ENCODE peak calls at places on chromosomes 5 and 9, in seven cellular contexts. X is breast epithelium, L is adrenal gland, B is tibial nerve, C is AG09309, S is AG04450, F is retinal pigment epithelial cell. U is an unnamed sample.

GRCh38 chr5:165527577-165527976 is 2022.2 kb downstream of the MAT2B start:
- DNase-seq in F (no peak), L (no peak), X (no peak), S (no peak), C (no peak), B (no peak), U (no peak)

GRCh38 chr5:137666109-137666850 is 69.6 kb downstream of the KLHL3 start:
- DNase-seq in C (peak), S (no peak), F (no peak), B (no peak), X (no peak), L (peak), U (no peak)

GRCh38 chr5:96200611-96201010 is 232.4 kb downstream of the PCSK1 start:
- DNase-seq in X (no peak), L (no peak), C (no peak), B (no peak), F (no peak), S (no peak), U (no peak)

GRCh38 chr9:109181284-109181683 is 14.2 kb upstream of the FRRS1L start:
- DNase-seq in L (no peak), B (no peak), X (no peak), S (no peak), F (no peak), C (no peak), U (no peak)

GRCh38 chr5:127564002-127564769 is 46.7 kb downstream of the PRRC1 start:
- DNase-seq in X (no peak), F (peak), L (peak), C (peak), S (peak), B (no peak), U (no peak)

GRCh38 chr9:16154570-16155078 is 601.8 kb downstream of the CCDC171 start:
- DNase-seq in C (no peak), F (no peak), L (no peak), X (no peak), S (no peak), B (no peak), U (no peak)

GRCh38 chr9:35972093-35972492 is 14.1 kb upstream of the OR2S2 start:
- DNase-seq in C (no peak), F (no peak), S (no peak), B (no peak), X (no peak), L (no peak), U (no peak)

GRCh38 chr9:130820135-130820738 is 14.8 kb upstream of the ABL1 start:
- DNase-seq in X (no peak), B (no peak), S (no peak), F (no peak), C (no peak), L (no peak), U (no peak)

GRCh38 chr5:43608406-43608805 is 5.4 kb downstream of the NNT start:
- DNase-seq in B (no peak), S (no peak), X (no peak), F (no peak), L (no peak), C (no peak), U (no peak)

GRCh38 chr9:107638922-107639321 is 149.4 kb upstream of the KLF4 start:
- DNase-seq in F (no peak), X (no peak), L (peak), B (peak), S (no peak), C (peak), U (peak)

GRCh38 chr5:151156732-151157402 is 712 bp downstream of the ANXA6 start:
- DNase-seq in B (no peak), S (no peak), F (no peak), L (peak), C (no peak), X (no peak), U (no peak)

GRCh38 chr5:115709585-115709984 is 83.7 kb upstream of the TMED7 start:
- DNase-seq in L (no peak), B (no peak), C (no peak), X (no peak), S (no peak), F (no peak), U (no peak)

GRCh38 chr5:16812911-16813310 is 123.2 kb downstream of the MYO10 start:
- DNase-seq in L (no peak), B (no peak), F (no peak), C (no peak), X (peak), S (no peak), U (no peak)

GRCh38 chr9:134652291-134653225 is 11.0 kb downstream of the COL5A1 start:
- DNase-seq in F (no peak), B (no peak), C (no peak), S (no peak), X (no peak), L (no peak), U (no peak)

GRCh38 chr5:66850354-66851075 is 254.3 kb downstream of the MAST4 start:
- DNase-seq in L (no peak), C (peak), B (no peak), X (no peak), F (no peak), S (no peak), U (no peak)

GRCh38 chr9:127783111-127783621 is 2.7 kb upstream of the CDK9 start:
- DNase-seq in C (no peak), B (no peak), X (no peak), L (no peak), F (no peak), S (no peak), U (no peak)

GRCh38 chr5:169895876-169896275 is 84.4 kb downstream of the INSYN2B start:
- DNase-seq in S (no peak), L (peak), C (no peak), F (no peak), B (no peak), X (no peak), U (no peak)

GRCh38 chr5:42767491-42768105 is 11.0 kb downstream of the CCDC152 start:
- DNase-seq in C (no peak), B (no peak), S (no peak), F (no peak), X (no peak), L (no peak), U (no peak)

GRCh38 chr9:114423181-114423580 is 35.4 kb upstream of the AKNA start:
- DNase-seq in L (no peak), X (no peak), C (no peak), S (no peak), B (no peak), F (no peak), U (no peak)

GRCh38 chr9:38000332-38000731 is 68.7 kb downstream of the SHB start:
- DNase-seq in X (no peak), L (no peak), F (no peak), C (no peak), B (no peak), S (no peak), U (no peak)

GRCh38 chr5:171813813-171814212 is 28.2 kb downstream of the SMIM23 start:
- DNase-seq in S (no peak), L (no peak), B (no peak), X (no peak), C (no peak), F (no peak), U (no peak)

GRCh38 chr9:105994970-105995369 is 300.6 kb downstream of the TMEM38B start:
- DNase-seq in L (no peak), F (no peak), C (no peak), B (no peak), S (no peak), X (no peak), U (no peak)

GRCh38 chr5:115419794-115420585 is 123.5 kb upstream of the CCDC112 start:
- DNase-seq in S (peak), C (peak), L (no peak), F (peak), X (no peak), B (no peak), U (no peak)

GRCh38 chr5:38742821-38743220 is 103.0 kb upstream of the OSMR start:
- DNase-seq in C (no peak), B (no peak), S (no peak), F (no peak), L (no peak), X (no peak), U (no peak)

GRCh38 chr5:132498152-132498551 is 7.6 kb upstream of the IRF1 start:
- DNase-seq in F (no peak), C (no peak), X (no peak), L (peak), B (no peak), S (no peak), U (peak)
- H3K4me3 ChIP-seq in F (no peak), C (no peak), X (no peak), L (no peak), B (no peak), S (peak), U (no peak)

GRCh38 chr9:94553029-94553938 is 1.6 kb upstream of the PCAT7 start:
- DNase-seq in C (no peak), S (no peak), L (no peak), B (no peak), F (no peak), X (no peak), U (no peak)

GRCh38 chr9:94554439-94555331 is at the start of gene PCAT7:
- DNase-seq in L (peak), S (no peak), C (no peak), B (no peak), X (peak), F (no peak), U (no peak)

DNA sequence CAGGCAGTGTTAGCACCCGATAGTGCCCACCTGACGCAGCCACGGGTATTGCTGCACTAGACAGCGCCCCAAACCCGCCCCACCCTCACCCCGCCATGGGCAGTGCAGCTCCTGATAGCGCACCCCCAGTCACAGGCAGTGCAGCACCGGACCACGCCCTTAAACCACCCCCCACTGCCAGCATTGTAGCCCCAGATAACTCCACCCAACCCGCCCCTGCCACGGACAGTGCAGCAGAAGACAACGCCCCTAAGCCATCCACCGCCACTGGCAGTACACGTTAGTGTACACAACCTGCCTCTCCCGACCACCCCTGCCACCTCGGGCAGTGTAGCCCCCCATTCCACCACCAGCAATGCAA is 825 bp upstream of the PCAT7 start:
- DNase-seq in C (no peak), F (no peak), X (no peak), L (no peak), S (no peak), B (no peak), U (no peak)
- H3K4me3 ChIP-seq in C (no peak), F (no peak), X (peak), L (no peak), S (no peak), B (no peak), U (no peak)

GRCh38 chr9:122900791-122901190 is 4.4 kb downstream of the RC3H2 start:
- DNase-seq in B (no peak), F (no peak), X (no peak), L (no peak), S (no peak), C (no peak), U (no peak)
- H3K4me3 ChIP-seq in B (no peak), F (no peak), X (no peak), L (no peak), S (peak), C (no peak), U (peak)

GRCh38 chr5:179796877-179797608 is 3.3 kb downstream of the LTC4S start:
- DNase-seq in F (no peak), B (no peak), C (no peak), S (no peak), X (no peak), L (no peak), U (no peak)
- H3K4me3 ChIP-seq in F (peak), B (peak), C (peak), S (no peak), X (peak), L (no peak), U (peak)

DNA sequence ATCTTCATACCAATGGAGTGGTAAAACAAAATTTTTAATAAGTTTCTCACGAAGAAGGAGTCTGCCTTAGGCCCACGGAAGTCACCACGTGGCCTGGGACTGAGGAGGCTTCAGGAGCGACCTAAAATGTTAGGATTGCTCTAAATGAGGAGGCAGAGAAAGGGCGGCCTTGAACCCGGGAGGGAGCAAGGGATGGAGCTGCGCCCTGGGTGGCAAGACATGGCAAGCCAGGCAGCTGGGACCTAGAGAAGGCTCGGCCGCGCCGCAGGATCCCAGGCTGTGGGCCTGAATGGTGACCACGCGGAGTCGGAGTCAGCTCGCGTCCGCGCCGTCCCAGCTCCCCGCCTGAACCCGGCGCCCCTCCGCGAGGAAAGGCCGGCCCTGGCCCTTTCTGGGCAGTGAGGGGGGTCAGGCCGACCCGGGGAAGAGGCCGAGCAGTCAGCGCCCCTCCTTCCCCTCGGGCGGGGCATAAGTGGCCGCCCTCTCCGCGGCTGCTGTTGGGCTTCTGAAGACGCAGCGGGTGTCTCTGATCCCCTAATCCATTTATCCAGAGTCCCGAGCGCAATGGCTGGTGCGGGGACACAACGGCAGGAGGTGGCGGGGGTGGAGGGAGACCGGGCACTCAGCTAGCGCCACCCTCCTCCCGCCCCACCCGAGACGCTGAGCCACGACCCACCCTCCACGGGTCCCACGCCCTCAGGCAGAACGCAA is 10.6 kb downstream of the IRX1 start:
- DNase-seq in L (no peak), S (no peak), F (no peak), B (no peak), X (no peak), C (no peak), U (no peak)
- H3K4me3 ChIP-seq in L (no peak), S (no peak), F (no peak), B (no peak), X (peak), C (no peak), U (no peak)

GRCh38 chr9:91884153-91884552 is 65.9 kb downstream of the ROR2 start:
- DNase-seq in B (no peak), S (no peak), C (no peak), F (no peak), X (no peak), L (no peak), U (no peak)

GRCh38 chr9:91883503-91883902 is 66.5 kb downstream of the ROR2 start:
- DNase-seq in L (no peak), C (no peak), F (no peak), B (no peak), S (no peak), X (no peak), U (no peak)

GRCh38 chr9:91886433-91887031 is 63.5 kb downstream of the ROR2 start:
- DNase-seq in L (no peak), F (no peak), B (no peak), X (no peak), S (no peak), C (no peak), U (no peak)

GRCh38 chr9:91885746-91886432 is 64.1 kb downstream of the ROR2 start:
- DNase-seq in S (no peak), B (no peak), F (no peak), X (no peak), C (no peak), L (no peak), U (no peak)

DNA sequence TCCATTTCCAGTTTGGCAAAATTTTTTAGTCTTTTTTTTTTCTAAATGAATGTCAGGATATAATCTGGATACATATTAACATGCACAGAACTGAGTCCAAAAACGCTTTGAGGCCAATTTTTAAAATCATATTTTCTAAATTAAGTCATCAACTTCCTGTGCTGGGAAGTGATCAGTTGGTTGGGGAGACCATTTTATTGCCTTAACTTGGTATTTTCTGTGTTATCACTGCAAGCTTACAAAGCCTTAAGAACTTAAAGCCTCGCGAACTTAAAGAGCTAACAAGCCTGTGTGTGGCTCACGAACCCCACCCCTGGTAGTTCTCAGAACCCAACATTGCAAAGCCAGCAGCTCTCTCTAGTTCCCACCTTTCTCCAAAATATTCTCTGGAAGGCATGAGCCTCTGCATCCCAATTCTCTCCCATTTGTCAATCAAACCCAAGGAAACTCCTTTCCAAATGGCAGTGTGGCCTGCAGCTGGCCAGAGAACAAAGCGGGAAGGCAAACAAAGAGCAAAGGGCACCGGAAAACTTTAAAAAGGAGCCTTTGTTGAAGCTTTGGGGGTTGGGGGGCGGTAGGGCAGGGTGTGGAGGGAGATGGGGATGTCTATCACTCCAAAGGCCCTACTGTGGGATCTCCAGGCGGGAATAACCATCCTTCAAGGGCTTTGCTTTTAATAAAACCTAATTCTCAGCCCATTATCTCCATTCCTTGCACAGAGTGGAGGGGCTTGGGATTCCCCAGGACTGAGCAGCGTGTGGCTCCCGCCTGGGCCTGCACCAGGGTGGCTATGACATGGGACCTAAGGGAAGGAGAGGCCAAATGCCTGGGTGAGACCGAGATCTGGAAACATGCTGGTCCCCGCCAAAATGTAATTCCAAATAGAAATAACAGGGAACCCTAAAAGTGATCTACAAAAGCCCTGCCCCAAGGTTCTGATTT is 65.0 kb downstream of the ROR2 start:
- DNase-seq in X (no peak), C (peak), L (no peak), B (no peak), F (no peak), S (no peak), U (no peak)
- H3K4me3 ChIP-seq in X (no peak), C (no peak), L (no peak), B (no peak), F (no peak), S (no peak), U (no peak)

U was measured in ascending aorta.